ENCODE peak calls at places on chromosomes 16 and 17, in four cellular contexts. R, U, L and V are unnamed samples.

GRCh38 chr16:16017812-16018211 is 68.4 kb downstream of the ABCC1 start:
- DNase-seq in R (no peak), U (no peak), L (no peak), V (no peak)

GRCh38 chr16:24430937-24431760 is 108.2 kb upstream of the RBBP6 start:
- DNase-seq in R (no peak), U (no peak), L (no peak), V (no peak)

GRCh38 chr16:62805221-62805857 is 769.1 kb upstream of the CDH8 start:
- DNase-seq in R (no peak), U (no peak), L (no peak), V (no peak)

GRCh38 chr16:3789375-3790067 is 72.2 kb upstream of the TRAP1 start:
- DNase-seq in R (no peak), U (no peak), L (no peak), V (no peak)

GRCh38 chr16:56807011-56807675 is 57.9 kb upstream of the SLC12A3 start:
- DNase-seq in R (no peak), U (no peak), L (no peak), V (peak; percentile 76)

GRCh38 chr16:4085405-4085970 is 30.8 kb downstream of the ADCY9 start:
- DNase-seq in R (no peak), U (no peak), L (no peak), V (peak; percentile 52)

GRCh38 chr16:76797457-76797856 is 393.5 kb upstream of the MON1B start:
- DNase-seq in R (no peak), U (no peak), L (no peak), V (no peak)

GRCh38 chr17:40247926-40248495 is 28.9 kb downstream of the WIPF2 start:
- DNase-seq in R (no peak), U (no peak), L (no peak), V (no peak)

GRCh38 chr16:72569677-72570076 is 397.7 kb upstream of the PMFBP1 start:
- DNase-seq in R (no peak), U (no peak), L (no peak), V (no peak)

GRCh38 chr17:27565874-27566672 is 64.9 kb upstream of the LGALS9 start:
- DNase-seq in R (no peak), U (no peak), L (no peak), V (no peak)

GRCh38 chr17:2029911-2030778 is at the start of gene DPH1:
- DNase-seq in R (peak; percentile 90), U (peak; percentile 75), L (peak; percentile 92), V (peak; percentile 90)

GRCh38 chr17:17540935-17541639 is 44.9 kb upstream of the RASD1 start:
- DNase-seq in R (peak; percentile 20), U (no peak), L (no peak), V (no peak)

GRCh38 chr17:39787743-39788484 is 50.2 kb downstream of the GRB7 start:
- DNase-seq in R (no peak), U (no peak), L (no peak), V (no peak)

GRCh38 chr17:30824002-30824355 is 513 bp downstream of the CRLF3 start:
- DNase-seq in R (no peak), U (peak; percentile 29), L (no peak), V (no peak)